ENCODE peak calls at places on chromosomes 1 and 21, in seven cellular contexts. Y is uterus, I is A549, P is right lobe of liver, K is IMR-90, M is ovary, N is body of pancreas. Z is an unnamed sample.

GRCh38 chr1:30637183-30637969 is 86.0 kb downstream of the MATN1 start:
- DNase-seq in Y (peak; percentile 81), N (peak; percentile 24), P (no peak), I (no peak), K (no peak), M (no peak), Z (no peak)

GRCh38 chr21:34885125-34885524 is 164.0 kb downstream of the RUNX1 start:
- DNase-seq in N (no peak), K (no peak), P (no peak), M (no peak), I (no peak), Y (no peak), Z (no peak)

GRCh38 chr1:165383067-165383466 is 26.6 kb upstream of the LMX1A start:
- DNase-seq in Y (peak; percentile 83), N (peak; percentile 11), I (no peak), P (no peak), M (peak; percentile 50), K (peak; percentile 28), Z (no peak)

GRCh38 chr1:238099871-238100270 is 209.1 kb upstream of the ZP4 start:
- DNase-seq in M (no peak), P (no peak), I (no peak), K (peak; percentile 5), N (no peak), Y (no peak), Z (no peak)

GRCh38 chr1:241837901-241838300 is 10.1 kb upstream of the EXO1 start:
- DNase-seq in P (no peak), Y (no peak), M (no peak), N (no peak), K (peak; percentile 98), I (no peak), Z (no peak)

GRCh38 chr1:214316597-214316996 is 35.6 kb downstream of the SMYD2 start:
- DNase-seq in N (peak; percentile 50), I (no peak), M (no peak), Y (no peak), P (peak; percentile 81), K (peak; percentile 41), Z (peak; percentile 36)

GRCh38 chr1:169676001-169676400 is 35.4 kb downstream of the SELL start:
- DNase-seq in Y (no peak), M (no peak), N (no peak), P (no peak), I (no peak), K (peak; percentile 38), Z (no peak)

GRCh38 chr1:89523597-89524368 is 846 bp upstream of the LRRC8B start:
- DNase-seq in M (no peak), I (peak; percentile 18), Y (peak; percentile 34), K (peak; percentile 10), P (no peak), N (peak; percentile 70), Z (no peak)

GRCh38 chr1:203035111-203036000 is 9.1 kb downstream of the PPFIA4 start:
- DNase-seq in K (no peak), Y (no peak), M (no peak), N (no peak), P (no peak), I (no peak), Z (no peak)

GRCh38 chr21:46012154-46012553 is 30.6 kb downstream of the COL6A1 start:
- DNase-seq in P (no peak), I (no peak), Y (no peak), N (no peak), K (no peak), M (no peak), Z (no peak)

GRCh38 chr21:29499734-29500343 is 201.1 kb downstream of the BACH1 start:
- DNase-seq in N (peak; percentile 23), K (no peak), M (no peak), Y (no peak), I (peak; percentile 21), P (no peak), Z (peak; percentile 31)

GRCh38 chr1:117365350-117366280 is 1.6 kb upstream of the MAN1A2 start:
- DNase-seq in K (peak; percentile 61), Y (no peak), M (peak; percentile 29), N (peak; percentile 41), P (no peak), I (no peak), Z (no peak)

GRCh38 chr1:117368116-117369108 is 1.2 kb downstream of the MAN1A2 start:
- DNase-seq in M (no peak), K (peak; percentile 11), P (no peak), N (peak; percentile 36), Y (no peak), I (peak; percentile 6), Z (no peak)

GRCh38 chr1:117367769-117368059 is 465 bp downstream of the MAN1A2 start:
- DNase-seq in M (no peak), K (peak; percentile 3), I (no peak), P (no peak), Y (no peak), N (no peak), Z (no peak)

GRCh38 chr1:117366281-117366981 is 818 bp upstream of the MAN1A2 start:
- DNase-seq in K (peak; percentile 60), Y (peak; percentile 83), N (peak; percentile 94), P (peak; percentile 91), I (peak; percentile 60), M (peak; percentile 88), Z (peak; percentile 61)

GRCh38 chr1:117366982-117367768 is at the start of gene MAN1A2:
- DNase-seq in P (peak; percentile 96), Y (peak; percentile 85), M (peak; percentile 86), K (peak; percentile 69), I (peak; percentile 24), N (peak; percentile 96), Z (peak; percentile 78)
- TF ChIP-seq POLR2A in P (peak; percentile 94), Y (peak; percentile 81), M (peak; percentile 80), K (no peak), I (peak; percentile 39), N (peak; percentile 81), Z (peak; percentile 66)

GRCh38 chr1:28196330-28196729 is 19.8 kb upstream of the PTAFR start:
- DNase-seq in P (no peak), N (no peak), I (no peak), K (no peak), M (no peak), Y (no peak), Z (no peak)

GRCh38 chr1:28195780-28196179 is 19.3 kb upstream of the PTAFR start:
- DNase-seq in Y (no peak), K (no peak), M (no peak), N (no peak), P (no peak), I (no peak), Z (no peak)

GRCh38 chr1:28197682-28198415 is 21.4 kb upstream of the PTAFR start:
- DNase-seq in M (no peak), K (no peak), N (no peak), P (no peak), Y (no peak), I (no peak), Z (no peak)

GRCh38 chr1:28200234-28200873 is 23.9 kb upstream of the PTAFR start:
- DNase-seq in P (no peak), Y (no peak), M (no peak), N (no peak), K (no peak), I (no peak), Z (no peak)

GRCh38 chr1:28199328-28200233 is 23.1 kb upstream of the PTAFR start:
- DNase-seq in P (no peak), N (no peak), K (no peak), I (no peak), M (no peak), Y (no peak), Z (no peak)
- TF ChIP-seq POLR2A in P (no peak), N (no peak), K (no peak), I (no peak), M (no peak), Y (no peak), Z (no peak)

GRCh38 chr1:212284744-212285684 is at the start of gene PPP2R5A:
- DNase-seq in P (peak; percentile 100), I (peak; percentile 98), K (peak; percentile 99), M (peak; percentile 99), Y (peak; percentile 98), N (peak; percentile 99), Z (peak; percentile 93)

GRCh38 chr1:212284332-212284743 is 872 bp upstream of the PPP2R5A start:
- DNase-seq in P (no peak), M (no peak), K (peak; percentile 16), Y (no peak), I (no peak), N (no peak), Z (no peak)

GRCh38 chr1:212286437-212287131 is 1.4 kb downstream of the PPP2R5A start:
- DNase-seq in P (peak; percentile 57), M (no peak), Y (no peak), I (no peak), N (no peak), K (peak; percentile 6), Z (no peak)

GRCh38 chr1:212287261-212287895 is 2.2 kb downstream of the PPP2R5A start:
- DNase-seq in M (no peak), K (no peak), P (no peak), N (no peak), I (no peak), Y (no peak), Z (no peak)

GRCh38 chr1:212285685-212286436 is 651 bp downstream of the PPP2R5A start:
- DNase-seq in Y (peak; percentile 64), I (peak; percentile 41), N (peak; percentile 78), M (peak; percentile 67), P (peak; percentile 80), K (peak; percentile 35), Z (peak; percentile 26)
- TF ChIP-seq POLR2A in Y (peak; percentile 32), I (peak; percentile 32), N (peak; percentile 51), M (no peak), P (peak; percentile 35), K (peak; percentile 54), Z (peak; percentile 51)

DNA sequence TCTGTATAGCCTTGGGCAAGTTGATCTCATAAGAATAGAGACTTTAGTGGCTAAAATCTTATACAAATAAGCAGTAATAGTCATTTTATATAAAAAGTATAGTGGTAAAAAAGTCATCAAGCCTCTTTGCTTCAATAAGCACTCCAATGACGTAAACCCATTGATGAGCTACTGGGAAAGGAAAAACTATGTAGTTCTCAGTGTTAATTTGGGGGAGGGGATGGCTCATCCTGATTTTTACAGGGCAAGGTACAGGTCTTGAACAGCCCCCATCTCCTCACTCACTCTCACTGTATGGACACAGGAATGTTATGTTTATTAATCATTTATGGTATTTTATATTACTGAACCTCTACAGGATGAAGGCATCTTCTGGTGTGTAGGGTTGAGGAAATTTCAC is 38.1 kb upstream of the CD55 start:
- DNase-seq in K (no peak), M (no peak), N (no peak), P (no peak), I (no peak), Y (no peak), Z (no peak)
- TF ChIP-seq POLR2A in K (no peak), M (no peak), N (no peak), P (no peak), I (no peak), Y (no peak), Z (no peak)

GRCh38 chr21:36200089-36200561 is 43.5 kb downstream of the DOP1B start:
- DNase-seq in Y (no peak), K (no peak), M (no peak), P (no peak), N (no peak), I (no peak), Z (no peak)
- TF ChIP-seq POLR2A in Y (no peak), K (no peak), M (no peak), P (peak; percentile 32), N (no peak), I (no peak), Z (no peak)